ENCODE peak calls at places on chromosomes 6 and 20, in seven cellular contexts. K is GM23338, B is neuronal stem cell, O is A549, W is mammary epithelial cell, M is HepG2, V is HCT116. E is an unnamed sample.

GRCh38 chr6:137911675-137912158 is 44.7 kb downstream of the TNFAIP3 start:
- DNase-seq in V (no peak), W (no peak), K (no peak), O (no peak), B (no peak), M (no peak), E (no peak)

GRCh38 chr20:58668901-58669286 is 17.8 kb downstream of the STX16 start:
- DNase-seq in B (no peak), K (no peak), V (no peak), W (no peak), M (no peak), O (no peak), E (no peak)

GRCh38 chr20:6558361-6558760 is 209.1 kb upstream of the BMP2 start:
- DNase-seq in M (peak), O (no peak), B (no peak), W (peak), V (no peak), K (peak), E (no peak)

GRCh38 chr6:55943329-55943728 is 67.9 kb upstream of the BMP5 start:
- DNase-seq in K (no peak), V (no peak), W (no peak), B (no peak), M (no peak), O (no peak), E (no peak)

GRCh38 chr6:30075094-30075986 is at the start of gene RNF39:
- DNase-seq in W (peak), K (peak), O (no peak), V (no peak), M (peak), B (no peak), E (no peak)

GRCh38 chr6:96505363-96505762 is 16.2 kb upstream of the UFL1 start:
- DNase-seq in B (no peak), M (no peak), V (no peak), O (no peak), W (no peak), K (no peak), E (no peak)

GRCh38 chr20:4633780-4634179 is 87.9 kb upstream of the PRND start:
- DNase-seq in B (no peak), K (no peak), M (no peak), W (peak), O (no peak), V (no peak), E (peak)

GRCh38 chr20:51404297-51405060 is 138.0 kb downstream of the NFATC2 start:
- DNase-seq in O (no peak), K (no peak), M (no peak), W (no peak), V (no peak), B (no peak), E (no peak)

GRCh38 chr6:8664070-8664469 is 228.7 kb upstream of the SLC35B3 start:
- DNase-seq in K (no peak), V (no peak), O (no peak), M (no peak), B (no peak), W (no peak), E (no peak)

GRCh38 chr6:69090132-69090531 is 455.1 kb downstream of the ADGRB3 start:
- DNase-seq in W (no peak), M (no peak), K (no peak), V (no peak), B (no peak), O (no peak), E (no peak)

DNA sequence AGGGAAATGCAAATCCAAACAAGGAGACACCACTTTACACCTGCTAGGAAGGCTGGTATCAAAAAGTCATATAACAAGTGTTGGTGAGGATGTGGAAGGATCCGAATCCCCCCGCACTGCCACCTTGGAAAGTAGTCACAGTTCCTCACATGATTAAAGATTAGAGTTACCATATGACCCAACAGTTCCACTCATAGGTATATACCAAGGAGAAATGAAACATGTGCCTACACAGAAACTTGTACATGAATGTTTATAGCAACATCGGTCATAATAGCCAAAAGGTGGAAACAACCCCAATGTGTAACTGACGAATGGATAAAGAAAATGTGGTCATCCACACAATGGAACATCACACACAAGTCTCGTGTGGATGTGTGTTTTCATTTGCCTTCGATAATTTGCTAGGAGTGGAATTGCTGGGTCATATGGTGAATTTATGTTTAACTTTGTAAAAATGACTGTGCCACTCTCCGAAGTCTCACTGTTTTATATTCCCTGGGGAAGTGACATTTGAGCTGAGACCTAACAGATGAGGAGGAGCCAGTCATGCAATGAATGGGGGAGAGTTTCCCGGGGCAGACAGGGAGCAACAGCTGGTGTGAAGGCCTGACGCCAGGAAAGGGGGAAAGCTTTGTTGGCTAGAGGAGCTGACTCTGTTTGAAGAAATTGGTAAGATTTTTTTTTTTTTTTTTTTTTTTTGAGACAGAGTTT is 125.9 kb upstream of the MLN start:
- DNase-seq in O (no peak), M (no peak), K (no peak), V (no peak), B (no peak), W (no peak), E (no peak)
- H3K4me2 ChIP-seq in O (no peak), M (no peak), K (no peak), V (no peak), B (no peak), W (no peak), E (no peak)

GRCh38 chr6:166949533-166950442 is 6.6 kb downstream of the RNASET2 start:
- DNase-seq in M (no peak), K (peak), V (no peak), B (no peak), W (no peak), O (no peak), E (no peak)
- H3K4me2 ChIP-seq in M (no peak), K (peak), V (no peak), B (no peak), W (no peak), O (no peak), E (no peak)

DNA sequence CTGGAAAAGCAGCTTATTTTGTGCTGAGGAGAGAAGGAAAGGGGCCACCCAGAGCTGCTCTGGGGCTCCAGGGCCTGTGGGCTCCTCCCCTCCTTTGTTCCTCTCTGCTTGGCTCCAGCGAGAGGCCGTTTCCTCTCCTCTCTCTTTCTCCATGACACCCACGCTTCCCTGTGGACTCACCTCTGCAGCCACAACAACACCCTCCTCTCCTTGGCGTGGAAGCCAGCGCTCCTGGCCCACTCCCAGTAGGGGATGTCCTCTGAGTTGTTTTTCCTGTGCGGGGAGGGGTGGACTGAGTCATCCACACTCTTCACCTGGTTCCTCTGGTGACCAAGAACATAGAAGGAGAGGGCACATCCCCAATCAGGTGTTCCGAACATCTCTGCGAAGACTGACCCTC is 4.9 kb upstream of the CDSN start:
- DNase-seq in O (no peak), M (no peak), B (no peak), W (peak), V (no peak), K (no peak), E (peak)
- H3K4me2 ChIP-seq in O (peak), M (no peak), B (no peak), W (peak), V (peak), K (no peak), E (peak)

GRCh38 chr20:36070451-36070850 is 84.1 kb upstream of the EPB41L1 start:
- DNase-seq in M (peak), V (no peak), B (no peak), W (no peak), O (no peak), K (peak), E (no peak)
- H3K4me2 ChIP-seq in M (peak), V (no peak), B (no peak), W (no peak), O (no peak), K (no peak), E (no peak)